ENCODE peak calls at places on chromosomes 3 and 15, in four cellular contexts. W is HepG2, K is GM12878, F is H1. Y is an unnamed sample.
A peak's percentile ranks its signal among the peaks of the same experiment; 100 is the strongest.

GRCh38 chr3:138187296-138188012 is at the start of gene ARMC8:
- DNase-seq in F (no peak), W (peak; percentile 77), K (no peak), Y (no peak)

GRCh38 chr15:83205725-83206324 is 1.8 kb downstream of the HDGFL3 start:
- DNase-seq in F (no peak), K (no peak), W (no peak), Y (no peak)

GRCh38 chr3:11373235-11373634 is 101.0 kb downstream of the ATG7 start:
- DNase-seq in W (no peak), K (no peak), F (no peak), Y (no peak)

GRCh38 chr3:128723477-128723876 is 2.5 kb upstream of the RAB7A start:
- DNase-seq in W (no peak), K (no peak), F (no peak), Y (no peak)

GRCh38 chr3:55089211-55089610 is 161.4 kb upstream of the LRTM1 start:
- DNase-seq in F (no peak), W (no peak), K (no peak), Y (no peak)

GRCh38 chr15:80803580-80804525 is 24.7 kb downstream of the CEMIP start:
- DNase-seq in K (no peak), F (no peak), W (no peak), Y (no peak)

GRCh38 chr15:45187894-45188830 is at the start of gene SHF:
- DNase-seq in K (no peak), F (no peak), W (peak; percentile 31), Y (peak; percentile 93)

GRCh38 chr15:63987979-63988378 is 58.3 kb downstream of the DAPK2 start:
- DNase-seq in W (no peak), F (no peak), K (no peak), Y (no peak)

GRCh38 chr3:95750097-95750496 is 1064.3 kb upstream of the EPHA6 start:
- DNase-seq in W (no peak), K (no peak), F (no peak), Y (no peak)

GRCh38 chr15:99328673-99329072 is 77.4 kb downstream of the LRRC28 start:
- DNase-seq in W (peak; percentile 41), K (no peak), F (no peak), Y (no peak)

GRCh38 chr3:159854500-159855124 is 134.0 kb upstream of the IL12A start:
- DNase-seq in K (no peak), W (peak; percentile 3), F (no peak), Y (no peak)

GRCh38 chr3:129624347-129625070 is 18.0 kb upstream of the PLXND1 start:
- DNase-seq in F (no peak), W (no peak), K (no peak), Y (no peak)

GRCh38 chr15:93866441-93866840 is 364.9 kb upstream of the MCTP2 start:
- DNase-seq in F (no peak), K (no peak), W (no peak), Y (no peak)
- TF ChIP-seq RFX5 in F (no peak), K (no peak), W (no peak), Y (no peak)

GRCh38 chr15:62940359-62940754 is 102.2 kb upstream of the TPM1 start:
- DNase-seq in K (no peak), F (no peak), W (no peak), Y (no peak)

GRCh38 chr15:62941719-62942118 is 100.8 kb upstream of the TPM1 start:
- DNase-seq in K (no peak), F (no peak), W (no peak), Y (no peak)

GRCh38 chr15:62942411-62942810 is 100.1 kb upstream of the TPM1 start:
- DNase-seq in W (no peak), K (no peak), F (no peak), Y (no peak)

GRCh38 chr15:62938825-62939224 is 103.7 kb upstream of the TPM1 start:
- DNase-seq in W (no peak), K (no peak), F (no peak), Y (no peak)

GRCh38 chr15:62940755-62941361 is 101.7 kb upstream of the TPM1 start:
- DNase-seq in F (no peak), W (no peak), K (no peak), Y (no peak)
- H3K9ac ChIP-seq in F (no peak overlapping the region), W (no peak overlapping the region), K (no peak overlapping the region), Y (no peak overlapping the region)

DNA sequence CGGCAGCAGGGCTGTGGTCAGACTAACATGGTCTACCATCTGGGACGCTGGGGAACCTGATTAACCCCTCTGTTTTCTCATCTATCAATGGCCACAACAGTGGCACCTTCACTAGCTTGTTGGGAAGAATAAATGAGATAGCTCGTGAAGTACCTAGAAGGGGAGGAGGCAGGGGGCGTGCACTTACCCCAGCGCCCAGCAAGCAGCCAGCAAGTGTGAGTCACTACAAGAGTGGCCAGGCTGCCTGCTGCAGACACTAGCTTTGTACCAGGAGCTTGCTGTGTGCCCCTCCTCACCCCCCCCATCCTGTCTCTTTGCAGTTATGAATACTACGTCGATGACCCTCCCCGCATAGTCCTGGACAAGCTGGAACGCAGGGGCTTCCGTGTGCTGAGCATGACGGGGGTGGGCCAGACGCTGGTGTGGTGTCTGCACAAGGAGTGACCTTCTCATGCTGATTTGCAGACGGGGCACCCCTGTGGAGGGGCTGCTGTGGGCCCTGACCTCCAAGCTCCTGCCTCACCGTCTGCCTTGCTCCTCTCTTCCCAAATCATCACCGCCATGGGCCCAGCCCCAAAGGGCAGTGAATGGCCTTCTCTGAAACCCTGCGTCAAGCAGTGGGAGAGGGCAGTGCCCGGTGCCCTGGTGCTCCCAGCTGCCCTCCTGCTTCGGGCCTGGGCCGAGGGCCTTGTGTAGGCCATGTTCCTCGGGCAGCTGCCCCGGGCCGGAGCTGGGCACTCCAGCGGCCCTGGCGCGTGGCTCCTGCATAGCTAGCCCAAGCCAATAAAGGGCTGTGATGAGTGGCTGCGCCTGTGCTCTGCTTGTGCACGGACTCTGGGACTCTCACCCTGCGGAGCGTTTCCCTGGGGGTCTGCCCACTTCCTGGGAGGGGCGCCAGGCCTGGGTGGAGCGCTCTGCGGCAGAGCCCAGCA is 2.6 kb upstream of the C15orf62 start:
- DNase-seq in W (no peak), F (no peak), K (no peak), Y (no peak)
- TF ChIP-seq CREB1 in W (no peak), F (no peak), K (no peak), Y (no peak)

GRCh38 chr15:47431501-47431900 is 285.8 kb upstream of the SEMA6D start:
- DNase-seq in F (no peak), K (no peak), W (peak; percentile 10), Y (no peak)
- TF ChIP-seq RFX5 in F (no peak), K (no peak), W (no peak), Y (no peak)

DNA sequence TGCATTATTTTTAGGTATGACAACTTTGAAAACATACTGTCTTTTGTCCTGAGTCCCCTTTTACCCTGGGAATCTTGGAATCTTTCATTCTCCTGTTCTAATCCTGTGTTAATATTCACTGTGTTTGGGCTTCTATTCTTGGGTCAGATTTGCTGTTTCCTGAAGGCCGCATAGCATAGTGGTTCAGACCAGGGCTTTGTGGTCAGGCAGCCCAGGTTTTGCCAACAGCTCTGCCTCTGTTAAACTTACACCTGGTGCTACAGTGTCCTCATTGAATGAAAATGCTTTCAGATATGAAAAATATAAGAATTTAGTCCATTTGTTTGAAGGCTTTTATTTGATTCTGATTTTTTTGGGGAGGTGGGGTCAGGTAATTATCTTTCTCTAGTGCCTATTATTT is 58.4 kb downstream of the SLC25A26 start:
- DNase-seq in W (no peak), F (no peak), K (no peak), Y (no peak)
- H3K9ac ChIP-seq in W (no peak overlapping the region), F (no peak overlapping the region), K (no peak overlapping the region), Y (no peak overlapping the region)

GRCh38 chr15:58213587-58214360 is 75.6 kb downstream of the AQP9 start:
- DNase-seq in W (no peak), F (no peak), K (no peak), Y (no peak)
- TF ChIP-seq CREB1 in W (no peak), F (no peak), K (no peak), Y (no peak)

GRCh38 chr15:57026016-57026602 is 107.7 kb downstream of the TCF12 start:
- DNase-seq in F (no peak), W (no peak), K (no peak), Y (no peak)
- TF ChIP-seq RFX5 in F (no peak), W (no peak), K (no peak), Y (no peak)

GRCh38 chr3:4988815-4989648 is 9.8 kb downstream of the BHLHE40 start:
- DNase-seq in K (no peak), F (no peak), W (no peak), Y (peak; percentile 94)
- H3K9ac ChIP-seq in K (no peak overlapping the region), F (no peak overlapping the region), W (peak overlapping the region; percentile 26), Y (peak overlapping the region; percentile 86)

GRCh38 chr3:175495331-175495730 is 636.2 kb downstream of the NAALADL2 start:
- DNase-seq in K (no peak), F (no peak), W (no peak), Y (no peak)

GRCh38 chr3:175489406-175489805 is 630.3 kb downstream of the NAALADL2 start:
- DNase-seq in F (no peak), K (no peak), W (no peak), Y (no peak)

DNA sequence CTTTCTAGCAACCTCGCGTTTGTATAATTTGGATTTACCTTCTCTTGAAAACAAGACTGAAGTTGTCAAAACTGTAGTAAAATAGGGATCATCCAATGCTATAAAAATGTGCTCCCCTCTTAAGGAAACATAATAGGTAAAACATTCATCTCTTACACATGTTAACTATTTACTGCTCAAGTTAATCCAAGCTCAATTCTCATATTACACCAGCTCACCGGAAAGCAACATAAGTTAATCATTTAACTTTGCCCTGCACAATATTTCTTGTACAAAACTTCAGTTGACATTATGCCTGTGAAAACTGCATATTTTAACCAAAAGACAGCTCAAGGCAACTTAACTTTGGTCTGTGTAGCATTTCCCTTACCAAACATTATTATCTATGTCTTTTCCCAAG is 634.2 kb downstream of the NAALADL2 start:
- DNase-seq in K (no peak), F (no peak), W (no peak), Y (no peak)
- TF ChIP-seq CREB1 in K (no peak), F (no peak), W (no peak), Y (no peak)

GRCh38 chr3:112035241-112035640 is 705 bp downstream of the TMPRSS7 start:
- DNase-seq in W (no peak), K (no peak), F (no peak), Y (no peak)

GRCh38 chr3:112038863-112039262 is 4.3 kb downstream of the TMPRSS7 start:
- DNase-seq in K (peak; percentile 25), W (no peak), F (no peak), Y (no peak)

GRCh38 chr3:112030911-112031310 is 3.6 kb upstream of the TMPRSS7 start:
- DNase-seq in W (no peak), F (no peak), K (no peak), Y (no peak)

GRCh38 chr3:112032377-112032776 is 2.2 kb upstream of the TMPRSS7 start:
- DNase-seq in K (no peak), F (no peak), W (no peak), Y (no peak)

GRCh38 chr3:112034436-112034835 is at the start of gene TMPRSS7:
- DNase-seq in F (no peak), W (no peak), K (no peak), Y (no peak)
- TF ChIP-seq RFX5 in F (no peak), W (no peak), K (no peak), Y (no peak)

Y was measured in K562.